ENCODE peak calls at places on chromosomes 4 and X, in four cellular contexts. U is activated CD4-positive, CD25-positive, alpha-beta regulatory T cell treated with anti-CD3 and anti-CD28 coated beads, Interleukin-2, amount 50 U/mL, for 72 hours; B is psoas muscle; T is neural progenitor cell. H is an unnamed sample.

GRCh38 chrX:9317174-9317573 is 147.7 kb upstream of the TBL1X start:
- DNase-seq in B (no peak), U (no peak), T (peak; percentile 13), H (no peak)

GRCh38 chr4:142194905-142195304 is 558.5 kb downstream of the IL15 start:
- DNase-seq in U (no peak), B (no peak), T (no peak), H (no peak)

GRCh38 chr4:150297861-150298474 is 219.7 kb downstream of the DCLK2 start:
- DNase-seq in B (no peak), U (no peak), T (peak; percentile 74), H (peak; percentile 49)

GRCh38 chrX:111411591-111412371 is at the start of gene DCX:
- DNase-seq in B (no peak), T (peak; percentile 70), U (no peak), H (peak; percentile 42)

GRCh38 chr4:94577136-94577535 is 125.4 kb downstream of the PDLIM5 start:
- DNase-seq in U (no peak), T (peak; percentile 94), B (no peak), H (peak; percentile 95)

GRCh38 chr4:107654694-107655093 is 65.3 kb downstream of the PAPSS1 start:
- DNase-seq in B (no peak), U (no peak), T (peak; percentile 47), H (no peak)

GRCh38 chrX:134020910-134021309 is 35.5 kb upstream of the GPC3 start:
- DNase-seq in B (no peak), U (no peak), T (no peak), H (peak; percentile 60)

GRCh38 chrX:7233632-7234406 is 85.9 kb upstream of the PUDP start:
- DNase-seq in B (no peak), U (no peak), T (no peak), H (no peak)

GRCh38 chr4:156036496-156036895 is 82.8 kb upstream of the CTSO start:
- DNase-seq in B (no peak), T (no peak), U (no peak), H (no peak)

GRCh38 chr4:92304073-92304472 is 307 bp downstream of the GRID2 start:
- DNase-seq in U (no peak), B (peak; percentile 23), T (peak; percentile 30), H (no peak)

GRCh38 chr4:15910150-15910945 is 28.2 kb downstream of the FGFBP1 start:
- DNase-seq in T (no peak), B (no peak), U (no peak), H (no peak)

GRCh38 chr4:100848865-100849264 is 331.0 kb upstream of the EMCN start:
- DNase-seq in T (peak; percentile 51), U (no peak), B (no peak), H (peak; percentile 80)

GRCh38 chrX:38055170-38055847 is 49.0 kb downstream of the SYTL5 start:
- DNase-seq in B (no peak), T (no peak), U (no peak), H (no peak)

GRCh38 chrX:1727531-1728027 is 112.7 kb downstream of the ASMT start:
- DNase-seq in U (no peak), B (no peak), T (no peak), H (peak; percentile 96)

GRCh38 chr4:155974476-155974749 is 20.7 kb upstream of the CTSO start:
- DNase-seq in T (no peak), B (no peak), U (no peak), H (no peak)

GRCh38 chr4:948936-949300 is 16.7 kb downstream of the TMEM175 start:
- DNase-seq in B (peak; percentile 30), T (no peak), U (no peak), H (no peak)

GRCh38 chr4:101987623-101988243 is 197.2 kb downstream of the BANK1 start:
- DNase-seq in B (no peak), U (no peak), T (no peak), H (no peak)

GRCh38 chr4:109967798-109968520 is 55.3 kb downstream of the EGF start:
- DNase-seq in T (no peak), B (no peak), U (no peak), H (no peak)

GRCh38 chr4:10613926-10614478 is 70.6 kb downstream of the CLNK start:
- DNase-seq in T (no peak), U (no peak), B (no peak), H (no peak)

GRCh38 chr4:94519925-94520789 is 68.4 kb downstream of the PDLIM5 start:
- DNase-seq in T (no peak), U (no peak), B (no peak), H (no peak)

GRCh38 chr4:148288448-148288847 is 153.8 kb downstream of the NR3C2 start:
- DNase-seq in T (no peak), B (no peak), U (no peak), H (no peak)

GRCh38 chr4:40121515-40121914 is 64.9 kb downstream of the N4BP2 start:
- DNase-seq in U (no peak), T (no peak), B (no peak), H (peak; percentile 27)

GRCh38 chr4:124044330-124044729 is 647.7 kb downstream of the SPRY1 start:
- DNase-seq in B (no peak), T (no peak), U (no peak), H (no peak)

GRCh38 chrX:74613350-74614192 is 853 bp downstream of the RLIM start:
- DNase-seq in B (no peak), T (peak; percentile 29), U (no peak), H (peak; percentile 52)

GRCh38 chrX:120244735-120245498 is 5.7 kb upstream of the ZBTB33 start:
- DNase-seq in U (peak; percentile 40), T (peak; percentile 68), B (peak; percentile 86), H (peak; percentile 92)

GRCh38 chr4:186105721-186106335 is 1.3 kb downstream of the FAM149A start:
- DNase-seq in T (peak; percentile 25), B (no peak), U (no peak), H (peak; percentile 79)